ENCODE peak calls at places on chromosomes 11 and 22, in six cellular contexts. L is heart right ventricle, D is fibroblast of lung, T is DND-41, E is H9, U is prostate gland. G is an unnamed sample. For H3K9me3, the result is how much of the 10 kb centered on the place peaks cover.

GRCh38 chr11:60780065-60780464 is 5.1 kb upstream of the MS4A10 start:
- DNase-seq in L (no peak), D (no peak), T (no peak), E (no peak), U (no peak), G (no peak)

GRCh38 chr11:118129475-118130196 is 23.0 kb downstream of the SCN4B start:
- DNase-seq in L (no peak), D (no peak), T (no peak), E (no peak), U (no peak), G (no peak)

GRCh38 chr11:62500066-62501035 is 46.3 kb downstream of the AHNAK start:
- DNase-seq in L (no peak), D (no peak), T (no peak), E (peak), U (peak), G (no peak)

GRCh38 chr11:91239359-91239758 is 985.3 kb upstream of the FAT3 start:
- DNase-seq in L (no peak), D (no peak), T (no peak), E (no peak), U (no peak), G (no peak)

GRCh38 chr11:81377418-81377817 is 1356.2 kb downstream of the FAM181B start:
- DNase-seq in L (no peak), D (no peak), T (no peak), E (peak), U (no peak), G (no peak)

GRCh38 chr11:57348636-57349323 is 10.6 kb downstream of the P2RX3 start:
- DNase-seq in L (no peak), D (peak), T (no peak), E (no peak), U (no peak), G (no peak)

GRCh38 chr11:35141538-35141937 is 2.6 kb downstream of the CD44 start:
- DNase-seq in L (peak), D (no peak), T (no peak), E (no peak), U (peak), G (no peak)

GRCh38 chr22:20531404-20532181 is 24.2 kb downstream of the MED15 start:
- DNase-seq in L (peak), D (peak), T (no peak), E (peak), U (peak), G (no peak)

GRCh38 chr11:116893437-116893836 is 56.0 kb upstream of the APOA1 start:
- DNase-seq in L (no peak), D (no peak), T (no peak), E (no peak), U (no peak), G (no peak)

GRCh38 chr11:116896211-116896610 is 58.8 kb upstream of the APOA1 start:
- DNase-seq in L (no peak), D (peak), T (no peak), E (no peak), U (no peak), G (no peak)

GRCh38 chr11:116893906-116894305 is 56.5 kb upstream of the APOA1 start:
- DNase-seq in L (no peak), D (no peak), T (no peak), E (no peak), U (no peak), G (no peak)

GRCh38 chr11:116892374-116892773 is 55.0 kb upstream of the APOA1 start:
- DNase-seq in L (no peak), D (no peak), T (no peak), E (no peak), U (no peak), G (no peak)

DNA sequence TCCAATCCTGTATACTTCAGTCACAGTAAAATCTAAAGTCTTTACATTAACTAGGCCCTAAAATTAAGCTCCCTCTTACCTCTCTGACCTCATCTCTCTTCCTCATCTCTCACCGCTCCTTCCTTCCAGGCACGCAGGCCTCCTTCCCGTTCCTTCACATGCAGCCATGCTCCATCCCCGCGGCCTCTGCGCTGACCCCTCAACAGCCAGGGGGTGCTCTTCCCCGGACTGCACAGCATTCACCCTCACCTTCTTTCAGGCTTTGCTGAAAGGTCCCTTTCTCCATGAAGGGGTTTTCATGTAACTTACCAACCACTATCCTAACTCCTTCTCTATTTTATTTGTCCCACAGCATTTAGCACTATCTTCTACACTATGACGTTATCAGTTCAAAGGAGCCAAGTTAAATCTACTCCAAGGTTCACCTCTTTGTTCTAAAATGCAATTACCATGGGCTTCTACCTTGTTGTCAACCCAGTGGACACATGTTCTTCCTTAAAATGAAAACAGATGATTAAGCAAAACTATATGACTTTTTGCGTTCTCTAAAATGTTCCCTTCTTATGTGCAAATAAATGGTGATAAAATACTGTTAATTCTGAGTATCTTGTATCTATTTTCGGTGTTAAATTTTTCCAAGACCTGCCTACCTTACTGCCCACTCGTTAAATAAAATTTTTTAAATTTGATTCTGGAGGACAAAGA is 57.8 kb upstream of the APOA1 start:
- DNase-seq in L (peak), D (no peak), T (no peak), E (peak), U (no peak), G (peak)
- TF ChIP-seq CTCF in L (peak), D (peak), T (peak), E (peak), U (no peak), G (peak)

GRCh38 chr11:38718659-38719058 is 2120.6 kb upstream of the RAG2 start:
- DNase-seq in L (no peak), D (peak), T (no peak), E (no peak), U (no peak), G (no peak)
- H3K9me3 ChIP-seq in L (under half), D (under half), T (under half), E (under half), U (under half), G (under half)

GRCh38 chr11:72820439-72821139 is 6.4 kb downstream of the ATG16L2 start:
- DNase-seq in L (no peak), D (no peak), T (no peak), E (no peak), U (no peak), G (no peak)

GRCh38 chr11:72824020-72824419 is 9.8 kb downstream of the ATG16L2 start:
- DNase-seq in L (no peak), D (no peak), T (no peak), E (no peak), U (no peak), G (no peak)

GRCh38 chr11:72821221-72821919 is 7.2 kb downstream of the ATG16L2 start:
- DNase-seq in L (no peak), D (no peak), T (no peak), E (peak), U (no peak), G (peak)

GRCh38 chr11:72823105-72823804 is 9.0 kb downstream of the ATG16L2 start:
- DNase-seq in L (no peak), D (no peak), T (no peak), E (no peak), U (no peak), G (no peak)

DNA sequence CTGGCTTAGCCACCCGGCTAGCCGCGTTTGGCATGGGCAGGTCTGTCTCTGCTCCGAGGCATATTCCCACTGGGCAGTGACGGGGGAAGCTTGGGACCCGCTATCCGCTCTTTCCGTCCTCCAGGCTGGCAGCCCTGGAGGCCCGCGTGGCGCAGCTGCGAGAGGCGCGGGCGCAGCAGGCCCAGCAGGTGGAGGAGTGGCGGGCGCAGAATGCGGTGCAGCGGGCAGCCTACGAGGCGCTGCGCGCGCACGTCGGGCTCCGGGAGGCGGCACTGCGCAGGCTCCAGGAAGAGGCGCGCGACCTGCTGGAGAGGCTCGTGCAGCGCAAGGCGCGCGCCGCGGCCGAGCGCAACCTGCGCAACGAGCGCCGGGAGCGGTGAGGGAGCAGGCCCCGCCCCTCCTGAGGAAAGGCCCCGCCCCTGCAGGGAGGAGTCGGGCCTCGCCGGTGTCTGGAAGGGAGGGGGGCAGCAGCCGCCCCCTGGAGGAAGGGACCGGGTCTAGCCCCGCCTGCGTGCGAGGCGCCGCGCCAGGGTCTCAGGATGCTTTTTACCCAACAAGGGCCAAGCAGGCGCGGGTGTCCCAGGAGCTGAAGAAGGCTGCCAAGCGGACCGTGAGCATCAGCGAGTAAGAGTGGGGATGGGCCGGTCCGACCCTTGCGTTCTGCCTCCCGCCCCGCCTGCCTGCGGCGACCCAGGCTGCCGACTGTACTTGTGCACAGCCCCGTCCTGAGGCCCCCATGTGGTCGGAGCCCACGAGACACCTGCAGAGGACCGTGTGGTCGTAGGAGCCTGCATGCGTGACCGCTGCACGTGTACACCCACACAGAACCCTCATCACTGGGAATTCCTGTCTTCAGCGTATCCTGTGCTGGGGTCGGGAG is 7.9 kb downstream of the ATG16L2 start:
- DNase-seq in L (peak), D (peak), T (no peak), E (peak), U (peak), G (peak)
- TF ChIP-seq CTCF in L (peak), D (no peak), T (peak), E (peak), U (peak), G (peak)

GRCh38 chr11:2664331-2664730 is 35.5 kb downstream of the KCNQ1OT1 start:
- DNase-seq in L (no peak), D (no peak), T (no peak), E (no peak), U (no peak), G (no peak)
- H3K9me3 ChIP-seq in L (under half), D (under half), T (under half), E (under half), U (under half), G (under half)

GRCh38 chr22:38943181-38943580 is 14.2 kb upstream of the APOBEC3A start:
- DNase-seq in L (no peak), D (no peak), T (no peak), E (peak), U (no peak), G (no peak)
- TF ChIP-seq CTCF in L (no peak), D (peak), T (no peak), E (peak), U (no peak), G (peak)

GRCh38 chr22:49366437-49366836 is 461.2 kb downstream of the BRD1 start:
- DNase-seq in L (no peak), D (no peak), T (no peak), E (no peak), U (no peak), G (no peak)
- H3K9me3 ChIP-seq in L (under half), D (under half), T (under half), E (under half), U (under half), G (under half)

G was measured in WERI-Rb-1.